ENCODE peak calls at places on chromosomes 7 and 10, in ten cellular contexts. R is GM04503, V is osteocyte, L is choroid plexus epithelial cell, H is HuH-7.5, G is SK-N-DZ, W is NCI-H1436, C is NCI-H1092 treated with DMSO at 0.1 percent for 48 hours, A is upper lobe of right lung, J is C1 segment of cervical spinal cord. D is an unnamed sample.

GRCh38 chr7:101554584-101555268 is 74.4 kb downstream of the MYL10 start:
- DNase-seq in V (no peak), C (no peak), G (no peak), L (no peak), J (no peak), W (no peak), R (no peak), H (peak; percentile 8), A (no peak), D (no peak)

GRCh38 chr7:15885678-15886077 is 199.2 kb upstream of the MEOX2 start:
- DNase-seq in J (no peak), W (no peak), A (no peak), G (no peak), L (peak; percentile 7), V (no peak), C (no peak), R (no peak), H (no peak), D (no peak)

GRCh38 chr10:34814228-34815173 is 595 bp downstream of the PARD3 start:
- DNase-seq in W (no peak), G (peak; percentile 42), L (no peak), C (no peak), V (no peak), A (peak; percentile 77), R (no peak), J (no peak), H (peak; percentile 74), D (peak; percentile 63)

GRCh38 chr10:127392351-127393235 is 156.5 kb upstream of the NPS start:
- DNase-seq in G (no peak), V (no peak), A (no peak), J (no peak), R (no peak), W (no peak), H (no peak), L (peak; percentile 15), C (no peak), D (no peak)

GRCh38 chr7:106178593-106179134 is 66.6 kb upstream of the SYPL1 start:
- DNase-seq in G (no peak), L (peak; percentile 81), H (no peak), C (peak; percentile 23), V (no peak), R (peak; percentile 11), W (no peak), J (no peak), A (no peak), D (peak; percentile 2)

GRCh38 chr7:90755041-90755440 is 158.9 kb downstream of the CDK14 start:
- DNase-seq in W (no peak), H (no peak), A (no peak), G (no peak), L (no peak), V (no peak), C (no peak), R (no peak), J (no peak), D (no peak)

GRCh38 chr7:7529328-7529727 is 6.3 kb downstream of the COL28A1 start:
- DNase-seq in W (peak; percentile 29), H (no peak), A (no peak), C (peak; percentile 97), L (no peak), G (no peak), V (no peak), R (no peak), J (no peak), D (no peak)

GRCh38 chr7:5455175-5455574 is 31.5 kb upstream of the TNRC18 start:
- DNase-seq in G (no peak), J (no peak), A (no peak), R (no peak), V (no peak), W (no peak), C (no peak), H (no peak), L (no peak), D (no peak)

GRCh38 chr10:34584164-34584563 is 230.9 kb downstream of the PARD3 start:
- DNase-seq in J (no peak), W (no peak), G (no peak), L (peak; percentile 93), A (no peak), V (no peak), R (peak; percentile 80), H (no peak), C (no peak), D (peak; percentile 5)